ENCODE peak calls at places on chromosomes 2 and 18, in four cellular contexts. H, D, E and T are unnamed samples.

GRCh38 chr2:209331291-209331844 is 92.5 kb upstream of the MAP2 start:
- DNase-seq in H (no peak), D (no peak), E (peak; percentile 61), T (no peak)

GRCh38 chr18:39842042-39842791 is 2112.8 kb upstream of the PIK3C3 start:
- DNase-seq in H (no peak), D (no peak), E (no peak), T (no peak)

GRCh38 chr2:102735431-102736130 is 26.2 kb upstream of the TMEM182 start:
- DNase-seq in H (no peak), D (peak; percentile 12), E (peak; percentile 34), T (peak; percentile 11)

GRCh38 chr2:24821433-24821891 is 28.2 kb downstream of the CENPO start:
- DNase-seq in H (no peak), D (no peak), E (no peak), T (no peak)

GRCh38 chr2:142435847-142436246 is 305.0 kb upstream of the LRP1B start:
- DNase-seq in H (no peak), D (no peak), E (no peak), T (no peak)

GRCh38 chr2:41950440-41950960 is 97.3 kb upstream of the PKDCC start:
- DNase-seq in H (no peak), D (no peak), E (no peak), T (no peak)

GRCh38 chr2:237600205-237600846 is 9.8 kb upstream of the RAB17 start:
- DNase-seq in H (no peak), D (no peak), E (peak; percentile 87), T (no peak)

GRCh38 chr2:46296840-46297545 is at the start of gene EPAS1:
- DNase-seq in H (peak; percentile 66), D (peak; percentile 96), E (peak; percentile 94), T (peak; percentile 84)

GRCh38 chr2:84492571-84492970 is 23.7 kb upstream of the DNAH6 start:
- DNase-seq in H (no peak), D (no peak), E (peak; percentile 26), T (no peak)

GRCh38 chr2:72676341-72677025 is 149.3 kb downstream of the EXOC6B start:
- DNase-seq in H (no peak), D (no peak), E (peak; percentile 40), T (no peak)

GRCh38 chr18:3902676-3903075 is 452.7 kb downstream of the TGIF1 start:
- DNase-seq in H (no peak), D (no peak), E (peak; percentile 5), T (no peak)

GRCh38 chr2:145186303-145186702 is 666.4 kb upstream of the ZEB2 start:
- DNase-seq in H (no peak), D (no peak), E (peak; percentile 86), T (no peak)

GRCh38 chr2:64120928-64121327 is 23.3 kb downstream of the PELI1 start:
- DNase-seq in H (no peak), D (no peak), E (no peak), T (no peak)

GRCh38 chr2:37896319-37896718 is 28.8 kb upstream of the RMDN2 start:
- DNase-seq in H (no peak), D (no peak), E (peak; percentile 39), T (no peak)
- TF ChIP-seq CTCF in H (no peak), D (no peak), E (no peak), T (no peak)

GRCh38 chr18:32380559-32380958 is 90.1 kb downstream of the GAREM1 start:
- DNase-seq in H (no peak), D (no peak), E (peak; percentile 29), T (no peak)
- TF ChIP-seq CTCF in H (no peak), D (no peak), E (no peak), T (no peak)

GRCh38 chr2:3959372-3959771 is 256.0 kb downstream of the DCDC2C start:
- DNase-seq in H (no peak), D (peak; percentile 24), E (peak; percentile 17), T (peak; percentile 20)
- TF ChIP-seq CTCF in H (peak; percentile 93), D (peak; percentile 87), E (peak; percentile 75), T (peak; percentile 73)

GRCh38 chr2:224381913-224382647 is 19.8 kb downstream of the FAM124B start:
- DNase-seq in H (no peak), D (no peak), E (peak; percentile 52), T (no peak)

GRCh38 chr2:224382973-224383555 is 18.8 kb downstream of the FAM124B start:
- DNase-seq in H (no peak), D (no peak), E (no peak), T (no peak)

GRCh38 chr2:224379210-224379609 is 22.7 kb downstream of the FAM124B start:
- DNase-seq in H (no peak), D (no peak), E (no peak), T (no peak)

GRCh38 chr2:224379986-224380385 is 21.9 kb downstream of the FAM124B start:
- DNase-seq in H (no peak), D (no peak), E (no peak), T (no peak)

GRCh38 chr2:224378087-224379085 is 23.5 kb downstream of the FAM124B start:
- DNase-seq in H (no peak), D (no peak), E (no peak), T (no peak)
- TF ChIP-seq CTCF in H (peak; percentile 39), D (no peak), E (no peak), T (no peak)

DNA sequence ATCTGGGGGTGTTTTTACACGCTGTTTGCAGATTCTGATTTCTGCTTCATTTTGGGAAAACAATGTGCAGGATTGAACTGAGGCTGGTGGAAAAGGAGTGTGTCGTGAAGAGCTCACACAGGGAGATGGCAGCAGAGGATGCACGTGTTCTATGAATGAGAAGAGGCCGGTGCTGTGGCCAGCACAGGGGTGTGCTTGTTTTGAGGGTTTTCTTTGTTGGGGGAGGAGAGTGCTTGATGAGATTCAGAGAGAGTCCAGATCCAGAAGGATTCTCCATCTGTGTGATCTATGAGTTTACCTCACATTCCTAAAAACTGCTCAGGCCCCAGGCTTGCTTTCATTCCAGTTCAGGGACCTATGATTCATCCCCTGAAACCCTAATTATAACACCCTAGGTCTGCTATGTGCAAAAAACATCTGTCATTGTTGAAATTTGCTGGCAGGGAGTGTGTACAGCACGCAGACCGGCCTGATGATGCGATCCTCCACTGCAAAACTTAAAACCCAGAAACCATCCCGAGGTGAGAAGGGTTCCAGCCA is 12.1 kb downstream of the TGFA start:
- DNase-seq in H (no peak), D (no peak), E (no peak), T (no peak)
- TF ChIP-seq CTCF in H (no peak), D (no peak), E (no peak), T (no peak)

DNA sequence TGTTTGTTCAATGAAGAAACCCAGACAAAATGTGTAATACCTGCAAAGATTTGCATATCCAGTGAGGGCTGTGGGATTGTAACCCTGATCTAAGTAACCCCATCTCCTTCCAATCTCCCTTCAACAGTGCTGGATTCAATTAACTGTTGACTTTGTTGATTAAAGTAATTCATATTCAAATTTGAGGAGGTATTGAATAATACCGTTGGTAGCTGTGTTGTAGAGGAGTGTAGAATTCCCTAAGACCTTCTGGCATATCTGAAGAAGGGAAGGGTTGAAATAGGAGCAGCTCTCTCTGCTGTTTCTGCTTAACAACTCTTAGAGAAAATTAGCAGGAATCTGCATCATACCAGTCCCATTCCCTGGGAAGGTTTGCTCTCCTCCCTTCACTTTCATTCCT is 28.2 kb downstream of the MAIP1 start:
- DNase-seq in H (no peak), D (no peak), E (no peak), T (no peak)
- TF ChIP-seq CTCF in H (no peak), D (no peak), E (no peak), T (no peak)

DNA sequence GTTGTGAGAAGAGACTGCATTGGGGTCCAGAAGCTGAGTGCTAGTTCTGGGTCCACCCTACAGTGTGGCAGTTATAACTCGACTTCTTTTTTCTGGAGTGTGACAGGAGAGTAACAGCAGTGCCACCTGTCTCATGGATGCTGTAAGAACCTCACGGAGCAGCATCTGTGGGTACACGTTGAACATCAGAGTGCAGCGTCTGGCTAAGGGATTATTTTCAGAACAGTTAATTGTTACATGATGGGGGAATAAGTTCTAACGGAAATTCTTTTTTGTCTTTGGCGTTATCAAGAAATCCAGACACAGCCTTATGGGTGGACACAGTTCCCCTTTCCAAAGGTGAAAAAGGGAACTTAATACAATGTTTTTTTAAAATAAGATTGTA is 28.3 kb upstream of the TOGARAM2 start:
- DNase-seq in H (no peak), D (no peak), E (no peak), T (no peak)
- TF ChIP-seq CTCF in H (no peak), D (no peak), E (no peak), T (no peak)

GRCh38 chr18:11514267-11514666 is 95.1 kb upstream of the SLC35G4 start:
- DNase-seq in H (no peak), D (no peak), E (no peak), T (no peak)

GRCh38 chr18:11516988-11517630 is 92.3 kb upstream of the SLC35G4 start:
- DNase-seq in H (no peak), D (no peak), E (peak; percentile 60), T (no peak)

GRCh38 chr18:11506871-11507270 is 102.5 kb upstream of the SLC35G4 start:
- DNase-seq in H (no peak), D (no peak), E (no peak), T (no peak)

GRCh38 chr18:11511434-11512095 is 97.8 kb upstream of the SLC35G4 start:
- DNase-seq in H (no peak), D (no peak), E (no peak), T (no peak)

DNA sequence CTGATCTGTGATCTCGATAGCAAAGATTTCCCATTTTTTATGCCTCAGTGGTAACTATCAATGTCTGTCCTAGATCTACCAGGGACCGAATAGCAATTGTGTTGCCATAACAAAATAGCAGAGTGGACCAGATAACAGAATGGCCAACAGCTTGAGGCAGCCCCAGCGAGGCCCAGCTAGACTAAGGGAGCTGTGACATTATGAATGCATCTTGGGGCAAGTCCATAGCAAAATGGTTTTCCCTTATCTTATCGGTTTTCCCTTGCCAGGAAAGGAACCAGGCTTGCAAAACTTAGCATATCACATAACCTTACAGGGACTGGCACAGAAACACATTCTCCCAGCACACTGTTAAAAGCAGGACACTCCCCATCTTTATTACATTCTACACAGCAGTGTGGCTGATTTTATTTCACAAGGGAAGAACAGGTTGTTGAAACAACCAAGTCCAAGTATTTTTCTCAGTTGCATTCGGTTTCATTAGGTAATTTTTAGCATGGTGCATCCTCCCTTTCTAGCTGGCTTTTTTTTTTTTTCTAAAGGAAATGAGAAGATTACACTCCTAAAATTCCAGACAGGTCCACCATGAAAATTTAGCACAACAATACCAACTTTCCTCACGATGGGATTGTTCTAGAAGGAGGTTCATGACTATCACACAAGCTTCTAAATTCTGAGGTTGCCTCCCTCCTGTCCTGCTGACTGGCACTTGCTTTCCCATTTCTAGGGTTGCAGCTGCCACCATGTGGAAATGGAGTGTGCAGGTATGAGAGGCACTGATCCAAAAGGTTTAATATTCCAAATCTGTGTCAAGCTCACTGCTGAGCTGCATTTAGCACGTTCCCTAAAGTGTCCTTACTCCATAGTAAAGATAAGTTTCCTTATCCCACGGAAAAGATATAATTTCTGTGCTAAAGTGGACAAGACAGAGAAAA is 97.0 kb upstream of the SLC35G4 start:
- DNase-seq in H (no peak), D (no peak), E (peak; percentile 65), T (peak; percentile 17)
- TF ChIP-seq CTCF in H (no peak), D (no peak), E (no peak), T (no peak)

DNA sequence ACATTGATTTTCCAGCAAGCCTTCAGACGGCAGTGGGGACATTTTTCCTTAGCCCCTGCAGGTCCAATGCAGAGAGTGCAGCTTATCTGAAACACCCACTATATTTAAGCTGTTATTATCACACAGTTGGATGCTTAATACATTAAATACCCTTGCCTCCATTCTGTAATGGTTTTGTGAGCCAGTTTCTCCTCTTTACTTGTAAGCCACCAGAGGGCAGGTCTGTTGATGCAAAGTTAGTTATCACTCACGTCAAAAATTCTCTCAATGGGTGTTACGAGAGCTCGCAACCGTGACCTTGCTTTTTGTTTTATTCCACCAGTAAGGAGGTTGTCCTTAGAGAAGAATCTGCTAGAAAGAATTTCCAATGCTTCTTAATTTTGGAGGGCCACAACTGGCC is 189.8 kb downstream of the INSIG2 start:
- DNase-seq in H (no peak), D (no peak), E (no peak), T (no peak)
- TF ChIP-seq CTCF in H (no peak), D (no peak), E (no peak), T (no peak)

GRCh38 chr18:57906852-57907251 is 103.7 kb upstream of the ATP8B1 start:
- DNase-seq in H (no peak), D (no peak), E (no peak), T (no peak)
- TF ChIP-seq CTCF in H (no peak), D (no peak), E (peak; percentile 14), T (no peak)